ENCODE peak calls at places on chromosomes 6 and 20, in four cellular contexts. U is HepG2, V is K562, G is A549. Y is an unnamed sample.

GRCh38 chr20:37529968-37530600 is 2.4 kb upstream of the BLCAP start:
- DNase-seq in G (no peak), U (no peak), V (no peak), Y (no peak)

GRCh38 chr6:159953091-159953581 is 15.7 kb upstream of the IGF2R start:
- DNase-seq in V (no peak), U (no peak), G (no peak), Y (no peak)

GRCh38 chr6:34149831-34150400 is 4.0 kb upstream of the GRM4 start:
- DNase-seq in G (no peak), U (no peak), V (no peak), Y (no peak)

GRCh38 chr20:7879883-7880282 is 60.4 kb downstream of the HAO1 start:
- DNase-seq in G (peak), V (no peak), U (peak), Y (no peak)

GRCh38 chr20:19922716-19923115 is 94.4 kb upstream of the NAA20 start:
- DNase-seq in V (no peak), G (no peak), U (no peak), Y (no peak)

GRCh38 chr6:80338201-80338836 is 231.8 kb downstream of the BCKDHB start:
- DNase-seq in G (peak), U (peak), V (peak), Y (no peak)

GRCh38 chr6:166998256-166999144 is 697 bp upstream of the CEP43 start:
- DNase-seq in V (peak), G (peak), U (no peak), Y (no peak)

GRCh38 chr6:134111062-134111677 is 58.7 kb upstream of the SLC2A12 start:
- DNase-seq in V (peak), G (peak), U (peak), Y (no peak)

GRCh38 chr6:111129003-111129402 is 41.7 kb downstream of the SLC16A10 start:
- DNase-seq in G (no peak), U (peak), V (no peak), Y (no peak)

GRCh38 chr6:6723792-6724318 is 135.3 kb downstream of the LY86 start:
- DNase-seq in U (peak), G (no peak), V (no peak), Y (no peak)

GRCh38 chr6:144477841-144478240 is 192.7 kb downstream of the UTRN start:
- DNase-seq in V (no peak), G (no peak), U (no peak), Y (no peak)

GRCh38 chr6:74967821-74968220 is 238.0 kb downstream of the COL12A1 start:
- DNase-seq in G (no peak), U (no peak), V (no peak), Y (no peak)

GRCh38 chr20:62824476-62825287 is 7.8 kb downstream of the COL9A3 start:
- DNase-seq in V (peak), U (peak), G (no peak), Y (no peak)

GRCh38 chr6:12849420-12850200 is 133.0 kb downstream of the PHACTR1 start:
- DNase-seq in V (no peak), U (no peak), G (no peak), Y (no peak)

GRCh38 chr20:57103146-57103800 is 163.2 kb downstream of the BMP7 start:
- DNase-seq in G (no peak), V (no peak), U (no peak), Y (no peak)

GRCh38 chr20:13995841-13996240 is 525 bp downstream of the MACROD2 start:
- DNase-seq in G (peak), V (no peak), U (no peak), Y (no peak)

GRCh38 chr6:155706341-155706740 is 250.7 kb upstream of the NOX3 start:
- DNase-seq in G (no peak), U (peak), V (no peak), Y (no peak)

GRCh38 chr20:2658414-2659354 is 5.3 kb downstream of the IDH3B start:
- DNase-seq in V (no peak), G (peak), U (peak), Y (no peak)

GRCh38 chr20:45911486-45912343 is at the start of gene PLTP:
- DNase-seq in U (no peak), V (peak), G (no peak), Y (no peak)

GRCh38 chr6:119966484-119966883 is 616.9 kb upstream of the MAN1A1 start:
- DNase-seq in G (no peak), U (peak), V (peak), Y (no peak)

GRCh38 chr6:124872361-124873065 is 89.7 kb upstream of the RNF217 start:
- DNase-seq in G (no peak), V (no peak), U (no peak), Y (peak)

GRCh38 chr6:153849072-153849759 is 189.8 kb upstream of the OPRM1 start:
- DNase-seq in G (no peak), V (no peak), U (no peak), Y (no peak)

GRCh38 chr6:169618526-169619490 is 83.0 kb downstream of the WDR27 start:
- DNase-seq in G (no peak), V (no peak), U (no peak), Y (no peak)
- TF ChIP-seq CHD4 in G (no peak), V (no peak), U (no peak), Y (no peak)

GRCh38 chr6:142927904-142928303 is 17.1 kb downstream of the HIVEP2 start:
- DNase-seq in U (peak), V (no peak), G (no peak), Y (no peak)

GRCh38 chr6:142926494-142927273 is 18.3 kb downstream of the HIVEP2 start:
- DNase-seq in U (peak), G (peak), V (peak), Y (no peak)

GRCh38 chr6:142926177-142926493 is 18.8 kb downstream of the HIVEP2 start:
- DNase-seq in G (no peak), V (no peak), U (no peak), Y (no peak)

GRCh38 chr6:142927274-142927586 is 17.7 kb downstream of the HIVEP2 start:
- DNase-seq in G (no peak), U (no peak), V (no peak), Y (no peak)

GRCh38 chr6:142925575-142926110 is 19.3 kb downstream of the HIVEP2 start:
- DNase-seq in U (peak), G (peak), V (no peak), Y (no peak)
- TF ChIP-seq CHD4 in U (peak), G (no peak), V (no peak), Y (no peak)

DNA sequence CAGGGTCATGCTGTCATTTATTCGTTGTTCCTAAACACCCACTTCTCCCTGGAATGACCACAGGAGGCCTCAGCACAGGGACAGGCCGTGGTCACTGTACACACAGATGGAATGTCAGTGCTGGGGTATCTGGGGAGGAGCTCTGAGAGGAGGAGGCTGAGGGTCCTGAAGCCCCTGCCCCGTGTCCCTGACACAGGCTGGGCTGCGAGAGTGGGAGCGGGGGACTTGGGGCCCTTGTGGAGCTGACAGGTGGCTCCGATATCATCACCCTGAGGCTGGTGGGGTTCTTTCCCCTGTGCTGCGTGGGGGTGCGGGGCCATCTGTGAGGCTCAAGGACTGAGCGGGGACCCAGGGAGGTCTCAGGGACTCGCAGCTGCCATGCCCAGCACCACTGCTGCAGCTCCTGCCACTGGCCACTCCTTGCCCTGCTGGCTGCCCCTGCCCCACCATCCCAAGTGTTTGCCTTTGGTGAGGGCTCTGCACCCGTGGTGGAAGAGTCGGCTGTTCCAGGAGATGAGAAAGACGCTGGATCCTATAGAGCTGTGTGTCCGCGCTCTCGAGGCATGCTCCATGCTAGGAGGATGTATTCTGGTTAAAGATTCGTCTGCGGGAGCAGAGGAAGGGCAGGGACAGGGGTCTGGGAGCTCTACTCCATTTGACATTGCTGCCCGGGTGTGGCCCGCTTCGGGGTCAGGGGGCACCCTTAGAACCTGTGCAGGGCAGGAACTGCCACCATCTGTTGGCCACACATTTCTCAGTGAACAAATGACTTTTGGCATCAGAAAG is 18.9 kb downstream of the NPEPL1 start:
- DNase-seq in G (no peak), V (no peak), U (no peak), Y (no peak)
- TF ChIP-seq CHD4 in G (no peak), V (no peak), U (no peak), Y (no peak)

DNA sequence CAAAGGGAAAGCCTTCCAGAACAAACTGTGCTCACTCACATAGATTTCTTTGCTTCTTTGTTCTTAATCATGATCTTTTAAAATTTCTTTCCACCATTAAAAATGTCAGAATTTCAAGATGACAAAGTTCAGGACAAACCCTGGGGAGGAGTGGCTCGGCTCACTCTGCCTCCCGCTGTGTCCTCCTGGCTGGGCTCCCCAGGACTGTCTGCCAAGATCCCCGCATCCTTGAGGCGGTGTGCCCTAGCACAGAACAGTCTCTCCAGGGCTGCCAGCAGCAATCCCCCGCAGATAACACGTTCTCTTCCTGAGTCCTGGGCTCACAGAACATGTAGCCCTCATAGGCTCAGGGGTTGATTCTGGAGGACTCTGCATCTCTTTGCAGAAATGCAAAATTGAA is 98.4 kb upstream of the KCNG1 start:
- DNase-seq in U (no peak), G (no peak), V (no peak), Y (no peak)
- TF ChIP-seq CHD4 in U (no peak), G (no peak), V (no peak), Y (no peak)

GRCh38 chr6:1481326-1481725 is 92.0 kb downstream of the FOXF2 start:
- DNase-seq in V (no peak), G (peak), U (no peak), Y (no peak)
- TF ChIP-seq CHD4 in V (no peak), G (no peak), U (no peak), Y (no peak)

GRCh38 chr20:692044-692443 is 16.4 kb upstream of the SCRT2 start:
- DNase-seq in G (no peak), V (no peak), U (no peak), Y (no peak)
- TF ChIP-seq CHD4 in G (no peak), V (no peak), U (no peak), Y (no peak)

GRCh38 chr6:11207199-11207968 is 25.1 kb downstream of the NEDD9 start:
- DNase-seq in U (peak), G (peak), V (no peak), Y (no peak)

GRCh38 chr6:11204987-11205386 is 27.5 kb downstream of the NEDD9 start:
- DNase-seq in U (no peak), V (no peak), G (no peak), Y (no peak)

GRCh38 chr6:11206576-11206975 is 25.9 kb downstream of the NEDD9 start:
- DNase-seq in G (no peak), U (no peak), V (no peak), Y (no peak)

GRCh38 chr6:11203306-11204009 is 29.0 kb downstream of the NEDD9 start:
- DNase-seq in G (no peak), U (no peak), V (no peak), Y (no peak)

GRCh38 chr6:11205721-11206120 is 26.7 kb downstream of the NEDD9 start:
- DNase-seq in U (no peak), G (no peak), V (no peak), Y (no peak)
- TF ChIP-seq CHD4 in U (no peak), G (no peak), V (no peak), Y (no peak)

DNA sequence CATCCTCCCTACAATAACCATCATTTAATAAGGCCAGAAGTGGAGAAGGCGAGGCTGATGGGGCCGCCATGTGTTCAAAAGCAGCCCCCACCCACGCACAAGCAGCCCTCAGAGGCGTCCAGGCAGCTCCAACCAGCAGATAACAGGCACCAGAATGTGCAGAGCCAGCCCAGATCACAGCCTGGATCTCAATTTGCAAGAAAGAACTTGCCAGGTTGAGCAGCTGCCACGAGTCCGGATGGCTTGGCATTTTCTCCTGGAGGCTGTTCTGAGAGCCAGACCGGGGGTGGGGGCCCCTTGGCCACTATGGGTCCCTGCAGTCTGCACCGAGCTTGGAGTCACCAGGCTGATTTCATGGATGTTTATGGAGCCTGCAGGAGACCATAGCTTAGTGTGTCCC is 338.1 kb downstream of the PREX1 start:
- DNase-seq in U (no peak), V (no peak), G (no peak), Y (no peak)
- TF ChIP-seq CHD4 in U (no peak), V (no peak), G (no peak), Y (no peak)

GRCh38 chr6:87279051-87279595 is 43.3 kb upstream of the SMIM8 start:
- DNase-seq in V (no peak), U (no peak), G (no peak), Y (no peak)

GRCh38 chr6:87277123-87277522 is 45.3 kb upstream of the SMIM8 start:
- DNase-seq in G (peak), V (no peak), U (peak), Y (no peak)

GRCh38 chr6:87274660-87275273 is 47.6 kb upstream of the SMIM8 start:
- DNase-seq in U (no peak), V (no peak), G (no peak), Y (no peak)

GRCh38 chr6:87281426-87281825 is 41.0 kb upstream of the SMIM8 start:
- DNase-seq in U (no peak), V (no peak), G (no peak), Y (no peak)

GRCh38 chr6:87276624-87277023 is 45.8 kb upstream of the SMIM8 start:
- DNase-seq in G (no peak), U (no peak), V (no peak), Y (no peak)
- TF ChIP-seq CHD4 in G (no peak), U (no peak), V (no peak), Y (no peak)